ENCODE peak calls at places on chromosomes 7 and 10, in nine cellular contexts. One of them, this sample, is unnamed.

GRCh38 chr7:80781561-80781979 is 137.3 kb downstream of the SEMA3C start:
- DNase-seq in lower leg skin: peak
- DNase-seq in upper lobe of left lung: no peak
- DNase-seq in uterus: peak
- DNase-seq in IMR-90: peak
- DNase-seq in prostate gland: peak
- DNase-seq in HCT116: peak
- DNase-seq in K562: no peak
- DNase-seq in GM12878: no peak
- DNase-seq in this sample: peak

GRCh38 chr10:955820-956217 is 24.3 kb upstream of the LARP4B start:
- DNase-seq in lower leg skin: no peak
- DNase-seq in uterus: no peak
- DNase-seq in GM12878: no peak
- DNase-seq in IMR-90: no peak
- DNase-seq in upper lobe of left lung: no peak
- DNase-seq in K562: peak
- DNase-seq in prostate gland: no peak
- DNase-seq in HCT116: no peak
- DNase-seq in this sample: no peak

GRCh38 chr10:80504158-80504811 is 33.4 kb upstream of the SH2D4B start:
- DNase-seq in lower leg skin: no peak
- DNase-seq in prostate gland: no peak
- DNase-seq in GM12878: no peak
- DNase-seq in K562: peak
- DNase-seq in upper lobe of left lung: no peak
- DNase-seq in HCT116: no peak
- DNase-seq in IMR-90: no peak
- DNase-seq in uterus: no peak
- DNase-seq in this sample: no peak

GRCh38 chr10:93604145-93604544 is 3.1 kb upstream of the RBP4 start:
- DNase-seq in prostate gland: no peak
- DNase-seq in IMR-90: no peak
- DNase-seq in uterus: no peak
- DNase-seq in lower leg skin: no peak
- DNase-seq in HCT116: no peak
- DNase-seq in GM12878: no peak
- DNase-seq in upper lobe of left lung: no peak
- DNase-seq in K562: no peak
- DNase-seq in this sample: no peak

GRCh38 chr10:31059323-31059722 is 27.7 kb upstream of the ZNF438 start:
- DNase-seq in prostate gland: no peak
- DNase-seq in K562: no peak
- DNase-seq in GM12878: no peak
- DNase-seq in uterus: no peak
- DNase-seq in upper lobe of left lung: no peak
- DNase-seq in lower leg skin: no peak
- DNase-seq in HCT116: peak
- DNase-seq in IMR-90: no peak
- DNase-seq in this sample: no peak

GRCh38 chr10:3364768-3365480 is 192.3 kb upstream of the PITRM1 start:
- DNase-seq in IMR-90: no peak
- DNase-seq in K562: no peak
- DNase-seq in uterus: no peak
- DNase-seq in lower leg skin: no peak
- DNase-seq in HCT116: no peak
- DNase-seq in upper lobe of left lung: no peak
- DNase-seq in GM12878: no peak
- DNase-seq in prostate gland: no peak
- DNase-seq in this sample: no peak

GRCh38 chr7:31326416-31326815 is 14.1 kb downstream of the NEUROD6 start:
- DNase-seq in upper lobe of left lung: no peak
- DNase-seq in prostate gland: no peak
- DNase-seq in lower leg skin: no peak
- DNase-seq in uterus: no peak
- DNase-seq in K562: no peak
- DNase-seq in HCT116: no peak
- DNase-seq in IMR-90: no peak
- DNase-seq in GM12878: no peak
- DNase-seq in this sample: no peak

GRCh38 chr7:101650579-101651081 is 21.5 kb upstream of the MYL10 start:
- DNase-seq in IMR-90: no peak
- DNase-seq in GM12878: no peak
- DNase-seq in upper lobe of left lung: no peak
- DNase-seq in prostate gland: no peak
- DNase-seq in K562: no peak
- DNase-seq in uterus: no peak
- DNase-seq in lower leg skin: no peak
- DNase-seq in HCT116: no peak
- DNase-seq in this sample: no peak

GRCh38 chr7:99011341-99011705 is 132.6 kb downstream of the SMURF1 start:
- DNase-seq in upper lobe of left lung: no peak
- DNase-seq in GM12878: no peak
- DNase-seq in K562: no peak
- DNase-seq in HCT116: no peak
- DNase-seq in prostate gland: no peak
- DNase-seq in uterus: no peak
- DNase-seq in lower leg skin: no peak
- DNase-seq in IMR-90: no peak
- DNase-seq in this sample: no peak

GRCh38 chr7:43779032-43779812 is 20.7 kb downstream of the BLVRA start:
- DNase-seq in IMR-90: no peak
- DNase-seq in upper lobe of left lung: peak
- DNase-seq in prostate gland: no peak
- DNase-seq in HCT116: no peak
- DNase-seq in K562: peak
- DNase-seq in uterus: no peak
- DNase-seq in lower leg skin: no peak
- DNase-seq in GM12878: no peak
- DNase-seq in this sample: no peak

GRCh38 chr7:151341357-151342101 is at the start of gene NUB1:
- DNase-seq in IMR-90: peak
- DNase-seq in uterus: peak
- DNase-seq in K562: peak
- DNase-seq in upper lobe of left lung: peak
- DNase-seq in lower leg skin: peak
- DNase-seq in GM12878: no peak
- DNase-seq in HCT116: peak
- DNase-seq in prostate gland: peak
- DNase-seq in this sample: peak
- TF ChIP-seq POLR2A in IMR-90: peak
- TF ChIP-seq POLR2A in uterus: peak
- TF ChIP-seq POLR2A in K562: peak
- TF ChIP-seq POLR2A in upper lobe of left lung: peak
- TF ChIP-seq POLR2A in lower leg skin: peak
- TF ChIP-seq POLR2A in GM12878: peak
- TF ChIP-seq POLR2A in HCT116: peak
- TF ChIP-seq POLR2A in prostate gland: peak
- TF ChIP-seq POLR2A in this sample: peak

GRCh38 chr7:116554436-116554835 is 29.6 kb downstream of the CAV1 start:
- DNase-seq in K562: no peak
- DNase-seq in IMR-90: no peak
- DNase-seq in prostate gland: no peak
- DNase-seq in upper lobe of left lung: no peak
- DNase-seq in uterus: peak
- DNase-seq in HCT116: no peak
- DNase-seq in lower leg skin: no peak
- DNase-seq in GM12878: no peak
- DNase-seq in this sample: no peak
- TF ChIP-seq POLR2A in K562: no peak
- TF ChIP-seq POLR2A in IMR-90: no peak
- TF ChIP-seq POLR2A in prostate gland: no peak
- TF ChIP-seq POLR2A in upper lobe of left lung: no peak
- TF ChIP-seq POLR2A in uterus: no peak
- TF ChIP-seq POLR2A in HCT116: no peak
- TF ChIP-seq POLR2A in lower leg skin: no peak
- TF ChIP-seq POLR2A in GM12878: no peak
- TF ChIP-seq POLR2A in this sample: no peak

DNA sequence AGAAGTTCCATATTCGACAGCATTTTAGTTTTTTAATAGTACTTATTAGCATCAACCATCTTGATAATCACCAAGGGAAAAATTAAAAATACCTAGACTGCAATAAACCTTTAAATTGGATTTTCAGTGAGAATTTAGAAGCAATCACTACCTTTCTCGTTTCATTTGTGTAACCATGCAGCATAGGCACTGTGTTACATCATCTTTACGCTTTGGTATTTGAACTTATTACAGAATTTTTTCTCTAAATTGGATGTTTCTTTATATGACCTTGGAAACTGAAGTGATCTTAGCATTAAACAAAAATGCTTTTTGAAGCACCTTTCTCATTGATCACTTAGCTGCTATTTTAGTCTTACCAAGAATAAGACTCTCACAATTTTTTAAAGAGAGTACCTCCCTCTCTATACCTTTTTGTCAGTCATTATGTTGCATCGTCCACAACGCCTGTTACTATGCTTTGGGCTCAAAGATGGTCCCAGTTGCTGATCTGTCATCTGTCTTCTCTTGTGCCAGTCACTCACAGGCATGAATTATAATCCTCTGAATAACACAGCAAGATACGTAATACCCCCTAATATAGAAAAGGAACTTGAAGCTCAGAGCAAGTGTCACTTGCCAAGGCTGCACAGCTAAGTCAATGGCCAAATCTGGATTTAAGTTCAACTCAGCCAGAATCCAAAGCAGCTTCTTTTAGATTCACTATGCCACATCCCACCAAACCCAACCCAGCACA is 19.6 kb upstream of the ASCC1 start:
- DNase-seq in uterus: no peak
- DNase-seq in prostate gland: no peak
- DNase-seq in K562: no peak
- DNase-seq in lower leg skin: no peak
- DNase-seq in GM12878: no peak
- DNase-seq in HCT116: no peak
- DNase-seq in upper lobe of left lung: no peak
- DNase-seq in IMR-90: no peak
- DNase-seq in this sample: no peak
- TF ChIP-seq POLR2A in uterus: no peak
- TF ChIP-seq POLR2A in prostate gland: no peak
- TF ChIP-seq POLR2A in K562: no peak
- TF ChIP-seq POLR2A in lower leg skin: no peak
- TF ChIP-seq POLR2A in GM12878: no peak
- TF ChIP-seq POLR2A in HCT116: no peak
- TF ChIP-seq POLR2A in upper lobe of left lung: no peak
- TF ChIP-seq POLR2A in IMR-90: no peak
- TF ChIP-seq POLR2A in this sample: no peak

GRCh38 chr10:33793793-33794192 is 459.3 kb upstream of the NRP1 start:
- DNase-seq in prostate gland: no peak
- DNase-seq in IMR-90: no peak
- DNase-seq in upper lobe of left lung: no peak
- DNase-seq in uterus: no peak
- DNase-seq in lower leg skin: no peak
- DNase-seq in K562: no peak
- DNase-seq in GM12878: no peak
- DNase-seq in HCT116: no peak
- DNase-seq in this sample: no peak
- TF ChIP-seq POLR2A in prostate gland: no peak
- TF ChIP-seq POLR2A in IMR-90: no peak
- TF ChIP-seq POLR2A in upper lobe of left lung: no peak
- TF ChIP-seq POLR2A in uterus: no peak
- TF ChIP-seq POLR2A in lower leg skin: no peak
- TF ChIP-seq POLR2A in K562: no peak
- TF ChIP-seq POLR2A in GM12878: no peak
- TF ChIP-seq POLR2A in HCT116: no peak
- TF ChIP-seq POLR2A in this sample: no peak

DNA sequence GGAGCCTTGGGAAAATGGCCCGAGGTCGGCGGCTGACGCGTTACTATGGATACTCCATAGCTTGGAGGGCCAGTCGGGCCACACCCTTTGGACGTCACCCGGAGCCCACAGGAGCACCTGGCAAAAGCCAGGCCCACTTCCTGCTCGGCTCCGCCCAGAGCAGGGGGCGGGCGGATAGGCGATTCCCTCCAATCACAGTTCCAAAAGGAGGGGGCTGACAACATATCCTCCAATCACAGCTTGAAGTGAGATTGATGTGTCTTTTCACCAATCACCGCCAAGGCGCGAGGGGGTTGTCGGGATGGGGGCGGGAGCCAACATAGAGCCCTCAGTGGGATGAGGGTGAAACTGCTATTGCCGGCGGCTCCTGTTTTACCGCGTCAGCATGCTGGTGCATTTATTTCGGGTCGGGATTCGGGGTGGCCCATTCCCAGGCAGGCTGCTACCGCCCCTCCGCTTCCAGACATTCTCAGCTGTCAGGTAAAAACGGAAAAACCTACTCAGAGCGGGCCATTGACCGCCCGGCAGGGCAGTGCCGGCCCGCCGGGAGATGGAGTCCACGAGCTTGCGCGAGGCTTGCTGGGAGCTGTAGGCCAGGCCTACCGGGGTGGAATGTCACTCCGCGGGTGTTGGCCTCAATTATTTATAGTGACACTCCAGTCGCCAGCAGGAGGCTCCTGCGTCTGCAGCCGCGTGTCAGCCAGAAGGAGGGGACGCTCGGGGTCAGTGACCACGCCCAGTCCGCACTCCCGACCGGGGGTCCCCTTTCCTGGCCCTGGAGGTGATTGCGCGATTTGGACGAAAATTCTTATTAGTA is at the start of gene ABCB8:
- DNase-seq in K562: peak
- DNase-seq in GM12878: peak
- DNase-seq in HCT116: peak
- DNase-seq in uterus: peak
- DNase-seq in prostate gland: peak
- DNase-seq in upper lobe of left lung: peak
- DNase-seq in lower leg skin: peak
- DNase-seq in IMR-90: peak
- DNase-seq in this sample: peak
- TF ChIP-seq POLR2A in K562: peak
- TF ChIP-seq POLR2A in GM12878: peak
- TF ChIP-seq POLR2A in HCT116: peak
- TF ChIP-seq POLR2A in uterus: peak
- TF ChIP-seq POLR2A in prostate gland: peak
- TF ChIP-seq POLR2A in upper lobe of left lung: peak
- TF ChIP-seq POLR2A in lower leg skin: no peak
- TF ChIP-seq POLR2A in IMR-90: peak
- TF ChIP-seq POLR2A in this sample: peak

DNA sequence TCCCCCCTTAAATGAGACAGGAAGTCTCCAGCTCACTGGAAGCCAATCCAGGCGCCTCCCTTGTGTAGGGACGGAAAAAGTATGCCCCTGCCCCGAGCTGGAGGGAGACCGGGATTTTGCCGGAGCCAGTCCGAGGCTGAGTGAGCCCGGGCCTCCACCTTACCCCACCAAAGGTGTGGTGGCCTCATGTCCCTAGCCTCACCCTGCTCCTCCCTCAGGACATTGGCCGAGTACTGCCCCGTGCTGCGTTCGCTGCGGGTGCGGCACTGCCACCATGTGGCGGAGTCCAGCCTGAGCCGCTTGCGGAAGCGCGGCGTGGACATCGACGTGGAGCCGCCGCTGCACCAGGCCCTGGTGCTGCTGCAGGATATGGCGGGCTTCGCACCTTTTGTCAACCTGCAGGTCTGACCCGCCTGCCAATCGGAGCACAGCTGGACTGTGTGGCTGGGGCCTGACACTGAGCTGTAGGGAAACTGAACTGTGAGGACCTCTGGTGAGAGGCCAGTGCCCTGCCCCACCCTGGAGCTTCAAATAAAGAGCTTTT is 2.0 kb downstream of the FBXL15 start:
- DNase-seq in uterus: no peak
- DNase-seq in K562: peak
- DNase-seq in HCT116: peak
- DNase-seq in GM12878: no peak
- DNase-seq in prostate gland: peak
- DNase-seq in lower leg skin: peak
- DNase-seq in IMR-90: peak
- DNase-seq in upper lobe of left lung: peak
- DNase-seq in this sample: peak
- TF ChIP-seq POLR2A in uterus: no peak
- TF ChIP-seq POLR2A in K562: peak
- TF ChIP-seq POLR2A in HCT116: no peak
- TF ChIP-seq POLR2A in GM12878: peak
- TF ChIP-seq POLR2A in prostate gland: no peak
- TF ChIP-seq POLR2A in lower leg skin: no peak
- TF ChIP-seq POLR2A in IMR-90: no peak
- TF ChIP-seq POLR2A in upper lobe of left lung: peak
- TF ChIP-seq POLR2A in this sample: no peak